ENCODE peak calls at places on chromosomes 11 and 22, in six cellular contexts. K is cardiac fibroblast, U is natural killer cell, J is Caco-2, O is RWPE1, R is fibroblast of mammary gland. F is an unnamed sample.

GRCh38 chr11:67404515-67405195 is 772 bp downstream of the TBC1D10C start:
- DNase-seq in K (no peak), U (no peak), J (no peak), O (no peak), R (no peak), F (peak; percentile 60)

GRCh38 chr11:131486100-131486499 is 115.7 kb downstream of the NTM start:
- DNase-seq in K (peak; percentile 34), U (no peak), J (no peak), O (no peak), R (no peak), F (no peak)

GRCh38 chr11:59754859-59755700 is at the start of gene STX3:
- DNase-seq in K (peak; percentile 75), U (peak; percentile 61), J (peak; percentile 88), O (peak; percentile 77), R (peak; percentile 49), F (peak; percentile 48)

GRCh38 chr22:36197601-36198146 is 3.9 kb downstream of the APOL4 start:
- DNase-seq in K (peak; percentile 22), U (no peak), J (no peak), O (no peak), R (no peak), F (no peak)

GRCh38 chr11:134819026-134819425 is 407.0 kb upstream of the B3GAT1 start:
- DNase-seq in K (no peak), U (no peak), J (peak; percentile 54), O (no peak), R (no peak), F (no peak)

GRCh38 chr22:35384567-35384966 is 3.7 kb downstream of the HMOX1 start:
- DNase-seq in K (no peak), U (no peak), J (no peak), O (no peak), R (no peak), F (no peak)

GRCh38 chr22:46077669-46078099 is 72.6 kb upstream of the PPARA start:
- DNase-seq in K (no peak), U (no peak), J (no peak), O (no peak), R (no peak), F (no peak)

GRCh38 chr11:57597461-57597892 is at the start of gene SERPING1:
- DNase-seq in K (peak; percentile 79), U (no peak), J (no peak), O (no peak), R (peak; percentile 79), F (no peak)

GRCh38 chr11:70343631-70344030 is 54.7 kb upstream of the CTTN start:
- DNase-seq in K (no peak), U (no peak), J (no peak), O (no peak), R (no peak), F (no peak)

GRCh38 chr11:28727254-28727653 is 619.1 kb downstream of the METTL15 start:
- DNase-seq in K (no peak), U (no peak), J (no peak), O (no peak), R (no peak), F (no peak)

GRCh38 chr11:45089251-45089650 is 57.2 kb upstream of the PRDM11 start:
- DNase-seq in K (peak; percentile 98), U (no peak), J (no peak), O (peak; percentile 50), R (peak; percentile 99), F (no peak)

GRCh38 chr11:30218278-30218677 is 12.5 kb upstream of the FSHB start:
- DNase-seq in K (no peak), U (no peak), J (no peak), O (no peak), R (no peak), F (no peak)

GRCh38 chr11:66106786-66107599 is 36.9 kb downstream of the PACS1 start:
- DNase-seq in K (no peak), U (no peak), J (no peak), O (no peak), R (peak; percentile 46), F (no peak)

GRCh38 chr22:39534591-39535301 is 2.2 kb upstream of the RPS19BP1 start:
- DNase-seq in K (peak; percentile 75), U (peak; percentile 80), J (peak; percentile 89), O (peak; percentile 60), R (peak; percentile 49), F (no peak)

GRCh38 chr11:35003658-35004057 is 87.2 kb downstream of the PDHX start:
- DNase-seq in K (no peak), U (no peak), J (no peak), O (no peak), R (peak; percentile 45), F (no peak)

GRCh38 chr11:102111787-102112653 is 1.8 kb downstream of the YAP1 start:
- DNase-seq in K (peak; percentile 82), U (no peak), J (peak; percentile 27), O (peak; percentile 85), R (peak; percentile 96), F (no peak)

GRCh38 chr11:14336507-14337503 is 22.2 kb downstream of the RRAS2 start:
- DNase-seq in K (peak; percentile 46), U (no peak), J (no peak), O (peak; percentile 90), R (peak; percentile 98), F (no peak)

GRCh38 chr11:65492637-65493366 is 6.0 kb upstream of the MALAT1 start:
- DNase-seq in K (peak; percentile 95), U (no peak), J (no peak), O (no peak), R (peak; percentile 91), F (peak; percentile 75)

GRCh38 chr11:69080361-69080973 is 31.7 kb downstream of the TPCN2 start:
- DNase-seq in K (peak; percentile 32), U (no peak), J (no peak), O (peak; percentile 77), R (peak; percentile 26), F (peak; percentile 96)

GRCh38 chr11:22536036-22536435 is 89.6 kb downstream of the FANCF start:
- DNase-seq in K (no peak), U (no peak), J (no peak), O (peak; percentile 16), R (no peak), F (no peak)

GRCh38 chr22:49995059-49995412 is 17.5 kb downstream of the IL17REL start:
- DNase-seq in K (no peak), U (no peak), J (no peak), O (no peak), R (no peak), F (no peak)

GRCh38 chr11:27431808-27432207 is 40.8 kb downstream of the LGR4 start:
- DNase-seq in K (no peak), U (no peak), J (no peak), O (no peak), R (no peak), F (no peak)

GRCh38 chr11:93623938-93624337 is 37.5 kb upstream of the CEP295 start:
- DNase-seq in K (no peak), U (no peak), J (no peak), O (no peak), R (no peak), F (no peak)

GRCh38 chr11:93623179-93623578 is 38.3 kb upstream of the CEP295 start:
- DNase-seq in K (no peak), U (no peak), J (no peak), O (no peak), R (no peak), F (no peak)

GRCh38 chr11:93626038-93626437 is 35.4 kb upstream of the CEP295 start:
- DNase-seq in K (no peak), U (no peak), J (no peak), O (no peak), R (no peak), F (no peak)

GRCh38 chr11:93622043-93622442 is 39.4 kb upstream of the CEP295 start:
- DNase-seq in K (no peak), U (no peak), J (peak; percentile 39), O (no peak), R (peak; percentile 7), F (peak; percentile 49)
- TF ChIP-seq CTCF in K (no peak), U (no peak), J (no peak), O (no peak), R (no peak), F (no peak)

GRCh38 chr11:126265801-126266200 is 2.9 kb downstream of the SRPRA start:
- DNase-seq in K (peak; percentile 36), U (no peak), J (no peak), O (no peak), R (peak; percentile 30), F (no peak)
- TF ChIP-seq CTCF in K (no peak), U (no peak), J (no peak), O (no peak), R (no peak), F (no peak)

GRCh38 chr11:17716807-17717206 is 2.6 kb upstream of the MYOD1 start:
- DNase-seq in K (no peak), U (no peak), J (no peak), O (no peak), R (no peak), F (no peak)

GRCh38 chr11:17714870-17715269 is 4.5 kb upstream of the MYOD1 start:
- DNase-seq in K (no peak), U (no peak), J (no peak), O (no peak), R (no peak), F (no peak)

GRCh38 chr11:17713851-17714250 is 5.5 kb upstream of the MYOD1 start:
- DNase-seq in K (no peak), U (no peak), J (no peak), O (no peak), R (no peak), F (no peak)

GRCh38 chr11:17711836-17712235 is 7.5 kb upstream of the MYOD1 start:
- DNase-seq in K (no peak), U (no peak), J (no peak), O (no peak), R (no peak), F (no peak)

GRCh38 chr11:17714356-17714854 is 5.0 kb upstream of the MYOD1 start:
- DNase-seq in K (no peak), U (no peak), J (no peak), O (no peak), R (no peak), F (no peak)
- TF ChIP-seq CTCF in K (no peak), U (no peak), J (no peak), O (no peak), R (no peak), F (no peak)

DNA sequence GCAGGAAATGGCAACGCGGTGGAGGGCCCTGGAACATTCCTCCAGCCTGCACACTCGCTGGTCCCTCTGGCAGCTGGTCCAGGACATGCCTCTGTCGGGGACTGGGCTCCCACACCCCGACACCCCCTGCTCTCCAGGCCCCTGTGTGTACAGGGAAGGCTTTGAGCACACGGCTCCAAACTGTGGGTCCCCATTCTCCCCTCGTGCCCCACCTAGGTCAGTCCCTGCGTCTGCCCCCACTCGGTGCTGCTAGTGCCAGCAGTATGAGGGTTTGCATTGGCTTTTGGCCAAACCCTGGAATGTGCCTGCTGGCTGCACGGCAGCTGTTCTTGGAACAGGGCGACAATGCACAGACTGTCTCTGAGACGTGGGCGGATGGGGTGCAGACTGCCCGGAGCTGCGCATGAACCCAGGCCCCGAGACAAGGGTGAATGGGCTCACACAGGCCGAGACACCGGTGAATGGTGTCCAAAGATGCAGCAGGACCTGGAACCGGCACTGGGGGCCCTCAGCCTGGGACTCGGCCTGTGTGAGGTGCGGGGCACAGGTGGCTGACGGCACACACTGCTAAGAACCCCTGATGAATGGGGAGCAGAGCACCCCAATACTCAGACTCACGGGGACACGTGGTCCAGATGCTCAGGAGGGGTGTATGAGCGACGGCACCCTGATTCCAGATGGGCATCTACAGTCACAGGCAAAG is 7.5 kb upstream of the SYT8 start:
- DNase-seq in K (peak; percentile 93), U (no peak), J (no peak), O (peak; percentile 51), R (peak; percentile 28), F (no peak)
- TF ChIP-seq CTCF in K (no peak), U (no peak), J (no peak), O (no peak), R (no peak), F (no peak)